ENCODE peak calls at places on chromosomes 3 and 15, in four cellular contexts. M, W, J and B are unnamed samples.

GRCh38 chr3:43995078-43995928 is 246.4 kb upstream of the TOPAZ1 start:
- DNase-seq in M (no peak), W (no peak), J (no peak), B (no peak)

GRCh38 chr3:175002732-175003143 is 143.6 kb downstream of the NAALADL2 start:
- DNase-seq in M (no peak), W (no peak), J (no peak), B (no peak)

GRCh38 chr3:15592968-15593367 is 8.4 kb downstream of the HACL1 start:
- DNase-seq in M (no peak), W (no peak), J (no peak), B (no peak)

GRCh38 chr3:58529516-58530353 is 7.3 kb downstream of the ACOX2 start:
- DNase-seq in M (no peak), W (peak; percentile 43), J (peak; percentile 27), B (peak; percentile 49)

GRCh38 chr3:111070772-111071256 is 802 bp upstream of the NECTIN3 start:
- DNase-seq in M (no peak), W (no peak), J (no peak), B (no peak)

GRCh38 chr3:124812291-124813265 is 74.6 kb downstream of the ITGB5 start:
- DNase-seq in M (no peak), W (peak; percentile 70), J (peak; percentile 82), B (no peak)

GRCh38 chr15:101505610-101506337 is 16.3 kb upstream of the PCSK6 start:
- DNase-seq in M (no peak), W (no peak), J (no peak), B (peak; percentile 19)

GRCh38 chr3:171671709-171672108 is 138.6 kb downstream of the PLD1 start:
- DNase-seq in M (no peak), W (no peak), J (no peak), B (no peak)

GRCh38 chr3:179421500-179421899 is 29.8 kb downstream of the GNB4 start:
- DNase-seq in M (no peak), W (no peak), J (no peak), B (no peak)

GRCh38 chr15:28992996-28993719 is 107.4 kb downstream of the APBA2 start:
- DNase-seq in M (no peak), W (no peak), J (no peak), B (no peak)

GRCh38 chr3:15514663-15515357 is 6.7 kb downstream of the COLQ start:
- DNase-seq in M (no peak), W (no peak), J (no peak), B (no peak)

GRCh38 chr3:15750143-15750542 is 47.6 kb downstream of the ANKRD28 start:
- DNase-seq in M (no peak), W (no peak), J (no peak), B (no peak)

GRCh38 chr15:82134426-82134825 is 88.6 kb upstream of the MEX3B start:
- DNase-seq in M (no peak), W (no peak), J (no peak), B (no peak)

GRCh38 chr15:30940359-30940758 is 36.6 kb downstream of the FAN1 start:
- DNase-seq in M (no peak), W (no peak), J (no peak), B (no peak)

GRCh38 chr3:187714404-187714979 is 12.1 kb upstream of the RTP2 start:
- DNase-seq in M (no peak), W (peak; percentile 72), J (peak; percentile 72), B (no peak)

GRCh38 chr15:49415638-49416037 is 7.4 kb upstream of the FGF7 start:
- DNase-seq in M (no peak), W (no peak), J (no peak), B (no peak)

GRCh38 chr3:5726618-5727017 is 539.1 kb downstream of the EDEM1 start:
- DNase-seq in M (no peak), W (no peak), J (no peak), B (no peak)

GRCh38 chr3:158991146-158991705 is 189.4 kb downstream of the MFSD1 start:
- DNase-seq in M (no peak), W (no peak), J (no peak), B (peak; percentile 71)

GRCh38 chr3:37605754-37606153 is 255.9 kb upstream of the CTDSPL start:
- DNase-seq in M (no peak), W (no peak), J (no peak), B (no peak)
- TF ChIP-seq SP1 in M (no peak), W (no peak), J (no peak), B (no peak)

GRCh38 chr3:22045882-22046281 is 294.9 kb upstream of the ZNF385D start:
- DNase-seq in M (no peak), W (no peak), J (no peak), B (no peak)
- TF ChIP-seq EGR1 in M (no peak), W (no peak), J (no peak), B (no peak)

GRCh38 chr3:129182390-129183180 is 1.1 kb downstream of the CNBP start:
- DNase-seq in M (no peak), W (no peak), J (no peak), B (no peak)
- TF ChIP-seq SP1 in M (no peak), W (no peak), J (no peak), B (peak; percentile 9)

GRCh38 chr15:33910741-33911140 is 57.6 kb upstream of the CHRM5 start:
- DNase-seq in M (no peak), W (no peak), J (no peak), B (no peak)
- TF ChIP-seq EGR1 in M (no peak), W (no peak), J (no peak), B (no peak)

GRCh38 chr3:72078661-72079368 is 293.9 kb upstream of the PROK2 start:
- DNase-seq in M (peak; percentile 71), W (no peak), J (no peak), B (no peak)
- TF ChIP-seq SP1 in M (no peak), W (no peak), J (no peak), B (no peak)